ENCODE peak calls at places on chromosomes 6 and 20, in six cellular contexts. C is fibroblast of mammary gland; V is IMR-90; L is CD8-positive, alpha-beta memory T cell; O is fibroblast of pulmonary artery; N is OCI-LY7. S is an unnamed sample.

GRCh38 chr20:53834044-53834442 is 236.4 kb downstream of the BCAS1 start:
- DNase-seq in C (no peak), V (no peak), L (no peak), O (no peak), N (peak; percentile 69), S (no peak)

GRCh38 chr20:2752631-2753455 is 47.6 kb downstream of the CPXM1 start:
- DNase-seq in C (peak; percentile 47), V (peak; percentile 30), L (peak; percentile 42), O (peak; percentile 53), N (no peak), S (no peak)

GRCh38 chr6:36832313-36832712 is 6.9 kb downstream of the CPNE5 start:
- DNase-seq in C (no peak), V (no peak), L (no peak), O (no peak), N (no peak), S (no peak)

GRCh38 chr6:109440325-109441068 is at the start of the genes PPIL6 and SMPD2:
- DNase-seq in C (peak; percentile 84), V (peak; percentile 87), L (peak; percentile 79), O (peak; percentile 90), N (peak; percentile 89), S (peak; percentile 60)

GRCh38 chr6:112029045-112029822 is 24.7 kb upstream of the CCN6 start:
- DNase-seq in C (peak; percentile 78), V (peak; percentile 74), L (peak; percentile 32), O (peak; percentile 79), N (peak; percentile 74), S (no peak)

GRCh38 chr20:1871807-1872455 is 23.3 kb upstream of the SIRPA start:
- DNase-seq in C (no peak), V (no peak), L (no peak), O (no peak), N (no peak), S (no peak)

GRCh38 chr6:33752139-33753015 is 5.7 kb upstream of the IP6K3 start:
- DNase-seq in C (no peak), V (no peak), L (no peak), O (no peak), N (no peak), S (no peak)

GRCh38 chr6:159012201-159012600 is 12.2 kb upstream of the RSPH3 start:
- DNase-seq in C (no peak), V (peak; percentile 45), L (no peak), O (peak; percentile 55), N (no peak), S (no peak)

GRCh38 chr6:97053643-97054411 is 129.3 kb downstream of the KLHL32 start:
- DNase-seq in C (peak; percentile 37), V (peak; percentile 34), L (no peak), O (peak; percentile 51), N (peak; percentile 23), S (no peak)

GRCh38 chr6:163970846-163971564 is 556.5 kb downstream of the QKI start:
- DNase-seq in C (no peak), V (no peak), L (no peak), O (no peak), N (no peak), S (no peak)

GRCh38 chr6:621916-622315 is 35.0 kb downstream of the HUS1B start:
- DNase-seq in C (no peak), V (no peak), L (no peak), O (no peak), N (no peak), S (no peak)

GRCh38 chr6:622462-622861 is 34.4 kb downstream of the HUS1B start:
- DNase-seq in C (no peak), V (no peak), L (no peak), O (no peak), N (no peak), S (no peak)

GRCh38 chr6:620166-620565 is 36.7 kb downstream of the HUS1B start:
- DNase-seq in C (no peak), V (no peak), L (no peak), O (no peak), N (no peak), S (no peak)

GRCh38 chr6:617485-618100 is 39.3 kb downstream of the HUS1B start:
- DNase-seq in C (no peak), V (no peak), L (no peak), O (no peak), N (no peak), S (no peak)

DNA sequence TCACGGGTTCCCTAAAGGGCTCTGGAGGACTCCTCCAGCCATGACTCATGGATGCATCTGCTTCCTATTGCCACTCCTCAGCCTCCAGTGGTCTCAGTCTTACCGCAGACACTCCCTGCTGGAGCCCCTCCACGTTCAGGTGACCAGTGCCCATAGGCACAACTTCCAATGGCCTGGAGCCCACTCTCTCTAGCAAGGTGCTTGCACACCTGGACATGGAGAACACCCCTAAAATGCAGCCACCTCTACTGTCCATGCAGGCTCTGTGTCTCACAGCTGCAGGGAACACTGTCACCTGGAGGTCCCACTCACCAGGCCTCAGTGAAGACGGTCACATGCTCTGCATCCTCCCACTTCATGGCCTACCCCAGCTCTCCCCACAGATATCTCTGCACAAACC is 36.0 kb downstream of the HUS1B start:
- DNase-seq in C (no peak), V (no peak), L (no peak), O (no peak), N (no peak), S (no peak)
- H3K4me3 ChIP-seq in C (no peak overlapping the region), V (no peak overlapping the region), L (no peak overlapping the region), O (no peak overlapping the region), N (no peak overlapping the region), S (no peak overlapping the region)

GRCh38 chr20:35738410-35739179 is 3.5 kb downstream of the RBM39 start:
- DNase-seq in C (no peak), V (no peak), L (no peak), O (no peak), N (no peak), S (no peak)

GRCh38 chr20:35737865-35738333 is 4.2 kb downstream of the RBM39 start:
- DNase-seq in C (no peak), V (no peak), L (no peak), O (no peak), N (no peak), S (no peak)

GRCh38 chr20:35734374-35734773 is 7.7 kb downstream of the RBM39 start:
- DNase-seq in C (no peak), V (no peak), L (no peak), O (no peak), N (no peak), S (no peak)

GRCh38 chr20:35734777-35735649 is 7.0 kb downstream of the RBM39 start:
- DNase-seq in C (no peak), V (no peak), L (no peak), O (no peak), N (no peak), S (no peak)

GRCh38 chr20:35735828-35736470 is 6.1 kb downstream of the RBM39 start:
- DNase-seq in C (peak; percentile 47), V (no peak), L (no peak), O (no peak), N (no peak), S (no peak)
- H3K4me3 ChIP-seq in C (no peak overlapping the region), V (no peak overlapping the region), L (no peak overlapping the region), O (no peak overlapping the region), N (no peak overlapping the region), S (peak overlapping the region; percentile 3)

GRCh38 chr20:24148372-24148771 is 159.8 kb upstream of the GGTLC1 start:
- DNase-seq in C (no peak), V (no peak), L (peak; percentile 12), O (no peak), N (peak; percentile 34), S (no peak)

GRCh38 chr20:24150406-24150805 is 161.8 kb upstream of the GGTLC1 start:
- DNase-seq in C (no peak), V (no peak), L (no peak), O (no peak), N (no peak), S (no peak)

GRCh38 chr20:24149175-24149574 is 160.6 kb upstream of the GGTLC1 start:
- DNase-seq in C (no peak), V (no peak), L (no peak), O (no peak), N (no peak), S (no peak)

GRCh38 chr20:24151621-24152020 is 163.0 kb upstream of the GGTLC1 start:
- DNase-seq in C (no peak), V (no peak), L (no peak), O (no peak), N (no peak), S (no peak)

DNA sequence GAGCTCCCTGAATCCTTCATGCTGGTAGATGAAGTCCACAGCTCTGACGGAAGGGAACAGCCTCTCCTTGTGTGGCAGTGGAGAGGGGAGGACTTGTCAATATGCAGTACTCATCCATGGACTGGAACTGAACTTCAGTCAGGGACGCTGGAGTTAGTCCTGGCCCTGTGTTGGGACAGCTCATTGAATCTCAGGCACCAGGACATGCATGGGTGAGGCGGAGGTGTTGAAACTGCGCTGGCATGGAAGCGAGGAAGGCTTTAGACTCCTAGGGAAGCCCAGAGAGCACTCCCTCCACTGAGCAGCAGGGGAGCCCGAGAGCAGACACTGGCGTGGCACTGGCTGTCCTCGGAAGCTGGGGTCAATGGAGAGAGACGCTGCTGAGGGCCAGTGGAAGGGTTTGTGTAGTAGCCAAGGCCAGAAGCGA is 161.3 kb upstream of the GGTLC1 start:
- DNase-seq in C (no peak), V (no peak), L (no peak), O (no peak), N (no peak), S (no peak)
- H3K4me3 ChIP-seq in C (no peak overlapping the region), V (no peak overlapping the region), L (no peak overlapping the region), O (no peak overlapping the region), N (no peak overlapping the region), S (no peak overlapping the region)

GRCh38 chr20:31669876-31670275 is 32.2 kb downstream of the COX4I2 start:
- DNase-seq in C (no peak), V (peak; percentile 20), L (no peak), O (no peak), N (no peak), S (no peak)

GRCh38 chr20:31667315-31668285 is 29.9 kb downstream of the COX4I2 start:
- DNase-seq in C (no peak), V (no peak), L (no peak), O (no peak), N (no peak), S (no peak)

GRCh38 chr20:31673435-31673834 is 35.7 kb downstream of the COX4I2 start:
- DNase-seq in C (no peak), V (no peak), L (no peak), O (no peak), N (no peak), S (no peak)

GRCh38 chr20:31671324-31671723 is 33.6 kb downstream of the COX4I2 start:
- DNase-seq in C (no peak), V (no peak), L (no peak), O (no peak), N (no peak), S (no peak)

DNA sequence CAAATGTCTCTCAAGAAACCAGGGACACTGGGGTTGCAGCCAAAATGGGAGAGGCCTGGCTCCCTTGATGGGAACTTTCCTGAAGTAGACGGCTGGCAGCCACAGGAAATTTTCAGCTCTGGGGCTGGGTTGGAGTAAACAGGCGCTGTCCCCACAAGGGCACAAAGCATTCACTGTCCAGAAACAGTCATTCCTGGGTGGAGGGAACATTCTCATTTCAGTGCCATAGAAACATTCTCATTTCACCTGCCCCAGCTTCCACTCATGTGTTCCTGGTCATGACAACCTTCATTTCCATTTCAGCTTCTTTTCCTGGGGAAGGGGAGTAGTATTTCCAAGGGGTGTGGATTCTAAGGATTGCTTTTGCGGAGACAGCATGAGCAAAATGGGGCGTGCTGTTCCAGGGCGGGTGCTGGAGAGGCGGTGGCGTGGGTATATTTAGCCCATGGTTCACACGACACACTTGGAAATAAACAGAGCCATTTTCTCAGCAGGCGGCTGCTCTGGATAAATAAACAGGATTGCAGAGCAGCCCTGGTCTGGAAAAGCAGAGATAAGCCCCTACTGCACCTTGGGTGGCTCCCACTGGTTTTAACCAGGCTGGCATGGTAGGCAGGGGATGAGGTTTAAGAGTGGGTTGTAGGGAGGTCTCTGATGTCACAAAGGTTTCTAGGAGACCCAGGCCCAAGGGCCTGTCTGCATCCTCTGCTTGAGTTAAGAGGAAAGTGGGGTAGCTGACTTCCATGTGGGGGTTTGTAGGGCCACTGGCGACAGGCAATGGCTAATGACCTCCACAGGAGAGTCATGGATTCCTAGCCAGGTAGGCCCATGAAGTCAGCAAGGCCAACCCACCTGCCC is 32.9 kb downstream of the COX4I2 start:
- DNase-seq in C (no peak), V (peak; percentile 75), L (no peak), O (no peak), N (no peak), S (peak; percentile 30)
- H3K4me3 ChIP-seq in C (no peak overlapping the region), V (no peak overlapping the region), L (no peak overlapping the region), O (no peak overlapping the region), N (no peak overlapping the region), S (no peak overlapping the region)